ENCODE peak calls at places on chromosomes 12 and 14, in seven cellular contexts. B is Calu3, I is fibroblast of lung, Q is lung, Y is GM20000, S is right lobe of liver, U is pancreas. E is an unnamed sample.

GRCh38 chr12:112843272-112843671 is 51.7 kb downstream of the RPH3A start:
- DNase-seq in I (no peak), B (no peak), Q (no peak), Y (no peak), U (no peak), S (no peak), E (no peak)

GRCh38 chr12:3558854-3559253 is 67.9 kb downstream of the PRMT8 start:
- DNase-seq in Y (no peak), I (no peak), B (no peak), U (no peak), Q (no peak), S (no peak), E (no peak)

GRCh38 chr14:68651652-68652432 is 141.0 kb downstream of the ZFP36L1 start:
- DNase-seq in B (no peak), Y (no peak), I (peak), U (no peak), S (no peak), Q (no peak), E (peak)

GRCh38 chr12:132284071-132284492 is 45.3 kb downstream of the GALNT9 start:
- DNase-seq in U (peak), S (no peak), I (peak), Q (no peak), B (no peak), Y (no peak), E (no peak)

GRCh38 chr14:22194669-22195068 is 394.4 kb downstream of the DAD1 start:
- DNase-seq in I (no peak), S (no peak), U (no peak), B (peak), Q (no peak), Y (no peak), E (no peak)

GRCh38 chr12:1234073-1234472 is 243.1 kb downstream of the ERC1 start:
- DNase-seq in Q (no peak), S (no peak), U (no peak), B (no peak), Y (no peak), I (peak), E (no peak)

GRCh38 chr12:8906781-8907180 is 7.5 kb upstream of the PHC1 start:
- DNase-seq in U (no peak), Q (no peak), I (no peak), Y (no peak), B (no peak), S (no peak), E (no peak)

GRCh38 chr12:32025906-32026305 is 66.7 kb downstream of the RESF1 start:
- DNase-seq in Y (peak), S (no peak), I (no peak), B (no peak), U (no peak), Q (no peak), E (no peak)

GRCh38 chr14:64807588-64807987 is 72.1 kb downstream of the SPTB start:
- DNase-seq in Y (no peak), U (no peak), Q (no peak), I (no peak), B (no peak), S (no peak), E (no peak)

GRCh38 chr14:31953210-31953609 is 123.9 kb upstream of the ARHGAP5 start:
- DNase-seq in I (no peak), S (no peak), B (no peak), Y (no peak), U (no peak), Q (no peak), E (no peak)

GRCh38 chr14:72715910-72716268 is 178.0 kb downstream of the DPF3 start:
- DNase-seq in Q (no peak), Y (no peak), B (no peak), S (no peak), U (no peak), I (peak), E (no peak)

GRCh38 chr14:101248056-101248725 is 313.1 kb upstream of the DIO3 start:
- DNase-seq in Y (no peak), B (no peak), U (no peak), I (no peak), Q (peak), S (no peak), E (peak)

GRCh38 chr14:106789318-106789717 is 1262.9 kb downstream of the TMEM121 start:
- DNase-seq in S (no peak), B (no peak), U (no peak), I (no peak), Q (no peak), Y (no peak), E (no peak)

GRCh38 chr14:91063119-91063518 is 2.7 kb upstream of the RPS6KA5 start:
- DNase-seq in I (no peak), U (no peak), B (no peak), Y (peak), S (no peak), Q (no peak), E (no peak)

GRCh38 chr14:73567951-73568885 is 795 bp upstream of the ACOT2 start:
- DNase-seq in I (peak), B (no peak), Y (no peak), S (no peak), Q (no peak), U (no peak), E (no peak)

GRCh38 chr12:108629156-108629555 is 4.5 kb downstream of the SELPLG start:
- DNase-seq in B (no peak), U (no peak), I (no peak), Y (no peak), S (no peak), Q (no peak), E (no peak)

GRCh38 chr12:121678721-121679300 is 9.4 kb upstream of the MORN3 start:
- DNase-seq in Y (no peak), I (no peak), U (no peak), B (no peak), S (no peak), Q (no peak), E (no peak)

GRCh38 chr12:75648856-75649255 is 137.4 kb upstream of the KRR1 start:
- DNase-seq in U (no peak), S (no peak), Q (no peak), Y (no peak), B (no peak), I (no peak), E (no peak)

GRCh38 chr12:32921397-32921796 is 24.8 kb upstream of the PKP2 start:
- DNase-seq in S (no peak), Y (no peak), I (no peak), Q (no peak), U (no peak), B (no peak), E (no peak)

GRCh38 chr14:26190644-26191043 is 407.2 kb downstream of the NOVA1 start:
- DNase-seq in Q (no peak), B (no peak), S (no peak), Y (no peak), I (peak), U (no peak), E (no peak)

GRCh38 chr12:97944576-97944975 is 482.0 kb downstream of the RMST start:
- DNase-seq in S (no peak), B (no peak), Q (no peak), Y (no peak), U (no peak), I (no peak), E (no peak)

GRCh38 chr12:97941686-97942354 is 479.2 kb downstream of the RMST start:
- DNase-seq in Y (no peak), B (peak), Q (no peak), S (no peak), I (no peak), U (no peak), E (no peak)

GRCh38 chr12:97940105-97940504 is 477.5 kb downstream of the RMST start:
- DNase-seq in Q (no peak), Y (no peak), U (no peak), S (no peak), I (no peak), B (no peak), E (no peak)

GRCh38 chr12:97940629-97941028 is 478.0 kb downstream of the RMST start:
- DNase-seq in I (no peak), B (no peak), Y (no peak), U (no peak), Q (no peak), S (no peak), E (no peak)

DNA sequence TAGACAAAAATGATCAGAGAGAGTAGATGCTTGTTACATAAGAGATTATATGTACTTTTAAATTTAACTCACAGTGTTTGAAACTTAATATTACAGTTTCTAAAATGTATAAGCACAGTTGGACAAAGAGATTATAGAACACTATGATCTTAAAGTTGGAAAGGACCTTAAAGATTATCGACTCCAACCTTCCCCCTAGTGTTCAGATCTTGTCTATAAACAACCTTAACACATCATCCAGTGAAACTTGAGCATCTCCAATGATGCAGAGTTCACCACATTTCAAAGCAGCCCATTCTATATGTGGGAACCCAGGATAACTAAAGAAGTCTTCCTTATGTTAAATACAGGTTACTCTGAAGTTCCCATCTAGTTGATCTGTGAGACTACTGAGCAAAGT is 480.8 kb downstream of the RMST start:
- DNase-seq in Y (no peak), Q (no peak), I (peak), B (no peak), S (no peak), U (no peak), E (no peak)
- TF ChIP-seq CTCF in Y (no peak), Q (no peak), I (peak), B (no peak), S (no peak), U (no peak), E (no peak)

GRCh38 chr12:48716493-48717251 is at the start of gene CCNT1:
- DNase-seq in Q (peak), S (peak), B (peak), Y (peak), U (peak), I (peak), E (peak)
- TF ChIP-seq CTCF in Q (no peak), S (peak), B (no peak), Y (no peak), U (no peak), I (peak), E (peak)

GRCh38 chr12:66195242-66195641 is 6.2 kb downstream of the IRAK3 start:
- DNase-seq in Q (no peak), S (no peak), B (peak), I (no peak), Y (no peak), U (no peak), E (no peak)
- TF ChIP-seq CTCF in Q (no peak), S (no peak), B (no peak), I (no peak), Y (no peak), U (no peak), E (no peak)

GRCh38 chr12:105053116-105053572 is 31.1 kb downstream of the ALDH1L2 start:
- DNase-seq in U (peak), B (peak), Q (peak), I (peak), Y (peak), S (peak), E (no peak)

GRCh38 chr12:105048315-105048714 is 35.9 kb downstream of the ALDH1L2 start:
- DNase-seq in Q (no peak), S (no peak), B (no peak), U (no peak), I (no peak), Y (no peak), E (no peak)

GRCh38 chr12:105057174-105057573 is 27.1 kb downstream of the ALDH1L2 start:
- DNase-seq in S (no peak), U (no peak), B (no peak), I (no peak), Q (no peak), Y (no peak), E (no peak)

GRCh38 chr12:105047303-105047702 is 37.0 kb downstream of the ALDH1L2 start:
- DNase-seq in I (no peak), S (no peak), Q (no peak), Y (no peak), U (no peak), B (no peak), E (no peak)

DNA sequence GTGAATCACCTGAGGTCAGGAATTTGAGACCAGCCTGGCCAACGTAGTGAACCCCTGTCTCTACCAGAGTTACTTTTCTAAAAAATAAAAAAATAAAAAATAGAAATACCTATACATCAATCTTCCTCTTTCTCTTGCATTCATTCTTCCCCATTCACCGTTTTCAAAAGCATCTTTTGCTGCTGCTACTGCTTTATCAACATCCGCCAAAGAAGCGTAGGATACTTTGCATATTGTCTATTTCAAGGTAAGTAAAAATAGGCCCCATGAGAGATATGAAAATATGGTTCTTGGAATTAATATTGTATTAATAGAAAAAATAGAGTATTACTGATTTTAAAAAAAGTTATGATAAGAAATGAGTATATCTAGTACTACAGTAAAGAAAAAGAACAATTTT is 32.3 kb downstream of the ALDH1L2 start:
- DNase-seq in S (no peak), U (no peak), Y (no peak), I (no peak), B (no peak), Q (no peak), E (no peak)
- TF ChIP-seq CTCF in S (no peak), U (no peak), Y (no peak), I (no peak), B (no peak), Q (no peak), E (no peak)

DNA sequence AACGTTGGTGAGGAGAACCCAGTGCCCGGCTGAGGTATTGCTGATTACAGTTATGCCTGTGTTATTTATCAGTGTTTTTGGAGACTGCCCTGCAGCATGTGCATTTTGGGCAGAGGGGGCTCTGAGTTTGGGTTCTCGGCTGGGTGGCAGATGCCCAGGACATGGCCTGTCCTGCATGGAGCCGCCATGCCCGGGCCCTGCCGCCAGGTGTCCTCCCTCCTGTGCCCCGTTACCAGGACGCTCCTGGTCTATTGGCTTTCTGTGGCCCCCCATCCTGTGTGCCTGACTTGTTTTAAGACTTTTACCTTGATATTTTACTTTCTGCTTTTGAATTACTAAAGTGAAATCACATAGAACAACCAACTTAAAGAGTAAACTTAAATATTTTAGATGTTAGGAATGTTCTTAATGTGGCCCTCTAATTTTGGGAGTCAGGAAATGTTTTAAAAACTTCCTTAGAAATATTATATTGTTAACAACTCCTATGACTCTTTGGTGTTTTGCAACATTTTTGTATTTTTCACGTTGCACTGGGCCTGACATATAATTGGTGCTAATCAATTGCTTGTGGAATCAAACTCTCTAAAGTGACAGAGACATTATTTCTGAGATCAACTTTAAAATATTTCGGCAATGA is 51.8 kb downstream of the PRIMA1 start:
- DNase-seq in U (no peak), S (no peak), I (no peak), Y (no peak), Q (no peak), B (peak), E (no peak)
- TF ChIP-seq CTCF in U (no peak), S (peak), I (no peak), Y (no peak), Q (no peak), B (peak), E (no peak)